ENCODE peak calls at places on chromosomes 4 and X, in ten cellular contexts. D, M, S, X, G, T, B, L, H and I are unnamed samples.

GRCh38 chr4:123250843-123251242 is 145.8 kb upstream of the SPRY1 start:
- DNase-seq in L (no peak), B (no peak), M (peak), S (no peak), X (no peak), H (no peak), D (no peak), T (no peak), G (no peak), I (peak)

GRCh38 chrX:123481908-123482873 is 250.7 kb downstream of the THOC2 start:
- DNase-seq in G (no peak), B (no peak), T (no peak), S (no peak), M (no peak), X (no peak), D (no peak), L (peak), H (peak), I (no peak)

GRCh38 chr4:150581611-150582010 is 340 bp upstream of the MAB21L2 start:
- DNase-seq in T (no peak), X (no peak), G (no peak), B (no peak), H (no peak), L (no peak), M (no peak), S (no peak), D (no peak), I (peak)

GRCh38 chrX:84339507-84340364 is 151.7 kb upstream of the RPS6KA6 start:
- DNase-seq in H (no peak), B (no peak), X (no peak), L (peak), D (no peak), M (no peak), T (peak), S (peak), G (no peak), I (peak)

GRCh38 chr4:183200453-183200852 is 101.4 kb downstream of the WWC2 start:
- DNase-seq in G (peak), M (peak), L (peak), T (peak), S (peak), H (peak), X (no peak), D (no peak), B (no peak), I (no peak)

GRCh38 chrX:39476596-39476995 is 621.2 kb downstream of the BCOR start:
- DNase-seq in T (no peak), H (no peak), M (no peak), G (no peak), B (no peak), D (no peak), S (no peak), X (no peak), L (peak), I (peak)

GRCh38 chrX:150324035-150324728 is 38.9 kb upstream of the MAMLD1 start:
- DNase-seq in X (no peak), S (peak), G (no peak), M (no peak), B (no peak), H (peak), T (no peak), L (peak), D (no peak), I (no peak)

GRCh38 chr4:108535757-108536156 is 84.6 kb upstream of the RPL34 start:
- DNase-seq in M (no peak), L (no peak), D (no peak), H (no peak), T (no peak), S (no peak), X (no peak), B (no peak), G (no peak), I (no peak)

GRCh38 chrX:23185951-23186350 is 148.7 kb upstream of the PTCHD1 start:
- DNase-seq in H (no peak), B (no peak), T (no peak), S (no peak), X (no peak), L (no peak), G (no peak), M (no peak), D (no peak), I (no peak)

GRCh38 chr4:86358176-86358701 is 1.6 kb downstream of the MAPK10 start:
- DNase-seq in D (no peak), G (no peak), B (peak), L (no peak), X (no peak), T (no peak), H (no peak), S (no peak), M (no peak), I (peak)

GRCh38 chr4:47145630-47146029 is 114.3 kb downstream of the GABRB1 start:
- DNase-seq in S (peak), B (no peak), D (no peak), M (no peak), X (no peak), T (no peak), H (no peak), L (peak), G (no peak), I (peak)

GRCh38 chr4:109435635-109436034 is 2.0 kb downstream of the SEC24B start:
- DNase-seq in T (no peak), H (peak), M (no peak), D (no peak), L (peak), G (no peak), X (no peak), B (no peak), S (no peak), I (no peak)

GRCh38 chr4:148120216-148120615 is 322.0 kb downstream of the NR3C2 start:
- DNase-seq in M (no peak), B (no peak), G (no peak), X (no peak), H (peak), L (peak), D (no peak), T (no peak), S (no peak), I (no peak)

GRCh38 chr4:6668391-6668790 is 25.3 kb upstream of the S100P start:
- DNase-seq in D (no peak), T (no peak), B (no peak), M (no peak), X (no peak), S (peak), H (no peak), G (no peak), L (peak), I (no peak)

GRCh38 chr4:5941601-5942000 is 48.7 kb upstream of the CRMP1 start:
- DNase-seq in L (no peak), G (no peak), H (no peak), M (no peak), T (no peak), S (no peak), D (peak), B (no peak), X (no peak), I (no peak)

GRCh38 chrX:46730765-46731164 is 28.2 kb downstream of the SLC9A7 start:
- DNase-seq in M (no peak), D (no peak), X (no peak), L (no peak), H (no peak), S (no peak), T (no peak), B (no peak), G (no peak), I (no peak)

GRCh38 chr4:154314248-154314647 is 177.4 kb downstream of the DCHS2 start:
- DNase-seq in B (peak), H (peak), T (no peak), G (no peak), M (no peak), L (peak), D (no peak), S (peak), X (no peak), I (peak)

GRCh38 chr4:4289575-4289929 is 402 bp downstream of the LYAR start:
- DNase-seq in B (peak), T (no peak), G (no peak), S (no peak), H (no peak), L (peak), D (no peak), X (no peak), M (no peak), I (no peak)